ENCODE peak calls at places on chromosomes 3 and 15, in seven cellular contexts. W is fibroblast of pulmonary artery, V is psoas muscle, C is GM06990, H is right lobe of liver, R is HCT116, D is NB4. Z is an unnamed sample.

GRCh38 chr3:24202071-24202470 is 257.0 kb downstream of the NR1D2 start:
- DNase-seq in W (no peak), V (no peak), C (no peak), H (no peak), R (no peak), D (no peak), Z (peak; percentile 84)

GRCh38 chr15:66830358-66830757 is 128.3 kb downstream of the SMAD6 start:
- DNase-seq in W (peak; percentile 70), V (no peak), C (no peak), H (no peak), R (no peak), D (peak; percentile 19), Z (peak; percentile 72)

GRCh38 chr3:193132923-193133463 is 108.0 kb upstream of the PLAAT1 start:
- DNase-seq in W (no peak), V (no peak), C (no peak), H (no peak), R (no peak), D (no peak), Z (peak; percentile 25)

GRCh38 chr3:29697989-29698388 is 417.1 kb downstream of the RBMS3 start:
- DNase-seq in W (no peak), V (no peak), C (no peak), H (no peak), R (no peak), D (no peak), Z (peak; percentile 65)

GRCh38 chr15:82531496-82532382 is 8.5 kb downstream of the RPS17 start:
- DNase-seq in W (no peak), V (no peak), C (no peak), H (no peak), R (no peak), D (peak; percentile 6), Z (no peak)

GRCh38 chr3:47824541-47825473 is 21.9 kb downstream of the DHX30 start:
- DNase-seq in W (peak; percentile 88), V (peak; percentile 89), C (peak; percentile 90), H (peak; percentile 85), R (peak; percentile 47), D (peak; percentile 89), Z (peak; percentile 83)

GRCh38 chr3:69292959-69293574 is 92.8 kb downstream of the FRMD4B start:
- DNase-seq in W (no peak), V (no peak), C (no peak), H (no peak), R (no peak), D (no peak), Z (no peak)

GRCh38 chr15:83694030-83694429 is 40.1 kb downstream of the ADAMTSL3 start:
- DNase-seq in W (peak; percentile 62), V (no peak), C (no peak), H (no peak), R (no peak), D (peak; percentile 12), Z (no peak)

GRCh38 chr3:156551746-156552145 is 3.2 kb downstream of the SSR3 start:
- DNase-seq in W (peak; percentile 79), V (no peak), C (no peak), H (no peak), R (no peak), D (no peak), Z (peak; percentile 91)

GRCh38 chr3:46693897-46694235 is 387 bp upstream of the ALS2CL start:
- DNase-seq in W (no peak), V (no peak), C (peak; percentile 24), H (no peak), R (no peak), D (no peak), Z (no peak)

GRCh38 chr3:110984456-110985250 is 87.0 kb upstream of the NECTIN3 start:
- DNase-seq in W (no peak), V (no peak), C (no peak), H (no peak), R (no peak), D (no peak), Z (no peak)

GRCh38 chr3:111484666-111485065 is 57.3 kb upstream of the CD96 start:
- DNase-seq in W (peak; percentile 79), V (no peak), C (no peak), H (no peak), R (peak; percentile 8), D (no peak), Z (peak; percentile 82)

GRCh38 chr3:124856687-124857086 is 30.5 kb downstream of the ITGB5 start:
- DNase-seq in W (no peak), V (no peak), C (no peak), H (no peak), R (no peak), D (no peak), Z (no peak)

GRCh38 chr3:123025642-123026521 is 1.7 kb downstream of the SEMA5B start:
- DNase-seq in W (no peak), V (no peak), C (no peak), H (no peak), R (no peak), D (no peak), Z (no peak)

GRCh38 chr3:98954806-98955205 is 53.3 kb upstream of the DCBLD2 start:
- DNase-seq in W (no peak), V (no peak), C (no peak), H (no peak), R (peak; percentile 44), D (no peak), Z (peak; percentile 82)

GRCh38 chr3:127595303-127595702 is 2.9 kb upstream of the MCM2 start:
- DNase-seq in W (no peak), V (peak; percentile 18), C (no peak), H (no peak), R (no peak), D (no peak), Z (no peak)

GRCh38 chr3:127598841-127599570 is 795 bp downstream of the MCM2 start:
- DNase-seq in W (no peak), V (no peak), C (no peak), H (no peak), R (no peak), D (no peak), Z (no peak)

GRCh38 chr3:127593187-127593586 is 2.7 kb upstream of the TPRA1 start:
- DNase-seq in W (no peak), V (no peak), C (no peak), H (no peak), R (no peak), D (no peak), Z (no peak)

GRCh38 chr3:127600749-127601456 is 2.7 kb downstream of the MCM2 start:
- DNase-seq in W (no peak), V (no peak), C (no peak), H (no peak), R (no peak), D (no peak), Z (no peak)

DNA sequence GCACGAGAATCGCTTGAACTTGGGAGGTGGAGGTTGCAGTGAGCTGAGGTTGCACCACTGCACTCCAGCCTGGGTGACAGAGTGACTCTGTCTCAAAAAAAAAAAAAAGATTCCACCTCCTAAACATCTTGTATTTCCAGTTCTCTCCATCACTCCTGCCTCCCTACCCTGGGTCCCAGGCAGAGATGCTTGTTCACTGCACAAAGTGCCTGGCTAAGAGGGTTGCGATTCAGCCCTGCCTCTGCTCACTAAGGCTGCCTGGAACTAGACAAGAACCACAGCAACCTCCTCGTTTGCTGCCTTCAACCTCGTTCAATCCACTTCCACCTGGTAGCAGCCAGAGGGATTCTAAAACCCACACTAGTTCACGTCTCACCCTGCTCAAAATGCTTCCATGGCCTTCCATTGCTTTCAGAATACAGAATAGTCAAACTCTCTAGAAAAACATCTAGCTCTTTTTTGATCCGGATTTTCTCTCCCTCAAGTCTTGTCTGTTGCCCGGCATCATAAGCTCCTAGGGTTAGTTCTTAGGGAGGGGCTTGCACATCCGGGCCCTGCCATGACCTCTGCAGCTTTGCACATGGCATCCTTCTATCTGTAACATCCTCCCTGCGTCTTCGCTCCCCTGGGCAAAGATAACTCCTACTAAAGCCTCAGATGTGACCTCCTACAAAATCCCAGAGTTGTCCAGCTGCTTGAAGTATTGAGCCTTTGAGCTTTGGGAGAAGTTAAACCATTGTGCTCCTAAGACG is 1.0 kb upstream of the MCM2 start:
- DNase-seq in W (no peak), V (no peak), C (no peak), H (no peak), R (no peak), D (peak; percentile 78), Z (no peak)
- H3K4me3 ChIP-seq in W (no peak overlapping the region), V (peak overlapping the region; percentile 68), C (peak overlapping the region; percentile 81), H (no peak overlapping the region), R (peak overlapping the region; percentile 83), D (peak overlapping the region; percentile 84), Z (no peak overlapping the region)

GRCh38 chr3:184017672-184018423 is at the start of gene ABCC5:
- DNase-seq in W (peak; percentile 94), V (peak; percentile 97), C (peak; percentile 86), H (peak; percentile 96), R (peak; percentile 70), D (peak; percentile 91), Z (peak; percentile 90)
- TF ChIP-seq CTCF in W (peak; percentile 0), V (no peak), C (peak; percentile 1), H (no peak), R (no peak), D (no peak), Z (peak; percentile 1)

GRCh38 chr3:27043328-27043956 is 325.7 kb downstream of the NEK10 start:
- DNase-seq in W (no peak), V (no peak), C (no peak), H (no peak), R (no peak), D (no peak), Z (no peak)
- H3K4me3 ChIP-seq in W (no peak overlapping the region), V (no peak overlapping the region), C (no peak overlapping the region), H (no peak overlapping the region), R (no peak overlapping the region), D (no peak overlapping the region), Z (no peak overlapping the region)

GRCh38 chr15:34512628-34513027 is 70.8 kb downstream of the GOLGA8B start:
- DNase-seq in W (no peak), V (no peak), C (no peak), H (no peak), R (no peak), D (no peak), Z (no peak)

GRCh38 chr15:34514251-34514760 is 69.1 kb downstream of the GOLGA8B start:
- DNase-seq in W (peak; percentile 23), V (peak; percentile 74), C (peak; percentile 50), H (no peak), R (no peak), D (peak; percentile 74), Z (peak; percentile 15)
- TF ChIP-seq CTCF in W (no peak), V (no peak), C (no peak), H (no peak), R (no peak), D (no peak), Z (no peak)

GRCh38 chr3:43583481-43583880 is 38.3 kb downstream of the ANO10 start:
- DNase-seq in W (no peak), V (no peak), C (no peak), H (no peak), R (no peak), D (peak; percentile 2), Z (no peak)
- H3K4me3 ChIP-seq in W (no peak overlapping the region), V (no peak overlapping the region), C (no peak overlapping the region), H (no peak overlapping the region), R (no peak overlapping the region), D (no peak overlapping the region), Z (no peak overlapping the region)

DNA sequence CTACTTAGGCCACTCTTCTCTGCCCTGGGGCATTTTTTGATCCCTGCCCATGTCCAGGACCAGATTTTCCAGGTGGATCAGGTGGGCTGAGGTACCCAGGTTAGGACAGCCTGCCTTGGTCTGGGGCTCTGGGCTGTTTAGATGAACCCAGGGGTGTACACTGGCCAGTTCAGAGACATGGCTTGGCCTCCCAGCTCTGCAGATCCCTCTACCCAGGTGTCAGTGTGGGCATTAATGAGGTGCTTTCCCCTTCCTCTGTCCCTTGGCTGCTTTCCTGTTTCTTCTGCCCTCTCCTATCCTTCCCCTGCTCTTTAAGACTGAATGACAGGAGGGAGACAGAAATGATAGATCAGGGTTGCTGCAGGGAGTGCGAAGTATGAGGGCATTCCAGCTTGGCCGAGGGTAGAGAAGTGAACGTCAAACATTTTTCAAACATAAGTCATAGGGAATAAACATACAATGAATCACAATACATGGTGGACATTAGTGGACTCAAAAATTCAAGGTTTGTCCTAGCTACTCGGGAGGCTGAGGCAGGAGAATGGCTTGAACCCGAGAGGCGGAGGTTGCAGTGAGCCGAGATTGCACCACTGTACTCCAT is 30.5 kb downstream of the RTP1 start:
- DNase-seq in W (peak; percentile 67), V (no peak), C (no peak), H (no peak), R (no peak), D (no peak), Z (peak; percentile 81)
- TF ChIP-seq CTCF in W (no peak), V (no peak), C (no peak), H (no peak), R (no peak), D (no peak), Z (no peak)